ENCODE peak calls at places on chromosomes 4 and X, in nine cellular contexts. One of them, this sample, is unnamed.

GRCh38 chr4:26388671-26389070 is 67.9 kb downstream of the RBPJ start:
- DNase-seq in OCI-LY7: no peak
- DNase-seq in GM06990: no peak
- DNase-seq in GM23338: no peak
- DNase-seq in omental fat pad: no peak
- DNase-seq in astrocyte of the spinal cord: no peak
- DNase-seq in RWPE1: peak
- DNase-seq in A549: no peak
- DNase-seq in mammary epithelial cell: peak
- DNase-seq in this sample: no peak

GRCh38 chr4:25441519-25442117 is 64.6 kb downstream of the ANAPC4 start:
- DNase-seq in astrocyte of the spinal cord: peak
- DNase-seq in A549: peak
- DNase-seq in omental fat pad: no peak
- DNase-seq in GM06990: no peak
- DNase-seq in GM23338: peak
- DNase-seq in OCI-LY7: peak
- DNase-seq in mammary epithelial cell: peak
- DNase-seq in RWPE1: peak
- DNase-seq in this sample: peak

GRCh38 chrX:21747523-21747922 is 10.4 kb downstream of the SMPX start:
- DNase-seq in mammary epithelial cell: no peak
- DNase-seq in RWPE1: no peak
- DNase-seq in omental fat pad: no peak
- DNase-seq in GM23338: peak
- DNase-seq in GM06990: no peak
- DNase-seq in A549: no peak
- DNase-seq in astrocyte of the spinal cord: no peak
- DNase-seq in OCI-LY7: no peak
- DNase-seq in this sample: no peak

GRCh38 chrX:79290596-79290995 is 76.5 kb downstream of the ITM2A start:
- DNase-seq in A549: no peak
- DNase-seq in omental fat pad: no peak
- DNase-seq in RWPE1: no peak
- DNase-seq in OCI-LY7: no peak
- DNase-seq in mammary epithelial cell: no peak
- DNase-seq in astrocyte of the spinal cord: no peak
- DNase-seq in GM06990: no peak
- DNase-seq in GM23338: no peak
- DNase-seq in this sample: no peak

GRCh38 chrX:39953879-39954278 is 143.9 kb downstream of the BCOR start:
- DNase-seq in RWPE1: peak
- DNase-seq in OCI-LY7: no peak
- DNase-seq in A549: peak
- DNase-seq in omental fat pad: no peak
- DNase-seq in astrocyte of the spinal cord: peak
- DNase-seq in GM23338: no peak
- DNase-seq in mammary epithelial cell: peak
- DNase-seq in GM06990: no peak
- DNase-seq in this sample: no peak

GRCh38 chrX:24184018-24184417 is 34.5 kb downstream of the ZFX start:
- DNase-seq in omental fat pad: no peak
- DNase-seq in mammary epithelial cell: no peak
- DNase-seq in GM23338: no peak
- DNase-seq in astrocyte of the spinal cord: no peak
- DNase-seq in A549: no peak
- DNase-seq in OCI-LY7: no peak
- DNase-seq in RWPE1: no peak
- DNase-seq in GM06990: no peak
- DNase-seq in this sample: no peak

GRCh38 chr4:98997176-98997575 is 1.7 kb downstream of the METAP1 start:
- DNase-seq in RWPE1: peak
- DNase-seq in GM23338: no peak
- DNase-seq in OCI-LY7: no peak
- DNase-seq in mammary epithelial cell: peak
- DNase-seq in omental fat pad: no peak
- DNase-seq in GM06990: no peak
- DNase-seq in astrocyte of the spinal cord: no peak
- DNase-seq in A549: no peak
- DNase-seq in this sample: no peak

GRCh38 chr4:98928131-98928504 is 815 bp downstream of the EIF4E start:
- DNase-seq in GM23338: peak
- DNase-seq in RWPE1: peak
- DNase-seq in A549: peak
- DNase-seq in astrocyte of the spinal cord: peak
- DNase-seq in OCI-LY7: peak
- DNase-seq in GM06990: peak
- DNase-seq in omental fat pad: peak
- DNase-seq in mammary epithelial cell: peak
- DNase-seq in this sample: peak

GRCh38 chr4:111492501-111492900 is 652.8 kb upstream of the FAM241A start:
- DNase-seq in omental fat pad: no peak
- DNase-seq in GM06990: no peak
- DNase-seq in RWPE1: no peak
- DNase-seq in mammary epithelial cell: no peak
- DNase-seq in A549: no peak
- DNase-seq in OCI-LY7: no peak
- DNase-seq in GM23338: no peak
- DNase-seq in astrocyte of the spinal cord: no peak
- DNase-seq in this sample: no peak

GRCh38 chr4:8644461-8644891 is 51.9 kb downstream of the CPZ start:
- DNase-seq in astrocyte of the spinal cord: no peak
- DNase-seq in OCI-LY7: no peak
- DNase-seq in RWPE1: no peak
- DNase-seq in A549: no peak
- DNase-seq in GM06990: no peak
- DNase-seq in omental fat pad: no peak
- DNase-seq in mammary epithelial cell: no peak
- DNase-seq in GM23338: no peak
- DNase-seq in this sample: no peak

GRCh38 chr4:173494013-173494970 is 35.7 kb downstream of the HAND2 start:
- DNase-seq in RWPE1: peak
- DNase-seq in astrocyte of the spinal cord: peak
- DNase-seq in mammary epithelial cell: peak
- DNase-seq in A549: peak
- DNase-seq in GM06990: peak
- DNase-seq in omental fat pad: no peak
- DNase-seq in OCI-LY7: peak
- DNase-seq in GM23338: peak
- DNase-seq in this sample: peak

GRCh38 chrX:66004928-66005831 is 34.7 kb downstream of the VSIG4 start:
- DNase-seq in GM06990: no peak
- DNase-seq in astrocyte of the spinal cord: no peak
- DNase-seq in RWPE1: no peak
- DNase-seq in A549: no peak
- DNase-seq in GM23338: no peak
- DNase-seq in omental fat pad: no peak
- DNase-seq in OCI-LY7: peak
- DNase-seq in mammary epithelial cell: no peak
- DNase-seq in this sample: no peak

GRCh38 chr4:159018062-159018629 is 84.7 kb upstream of the RAPGEF2 start:
- DNase-seq in OCI-LY7: peak
- DNase-seq in astrocyte of the spinal cord: no peak
- DNase-seq in RWPE1: no peak
- DNase-seq in A549: no peak
- DNase-seq in GM23338: no peak
- DNase-seq in mammary epithelial cell: no peak
- DNase-seq in GM06990: peak
- DNase-seq in omental fat pad: no peak
- DNase-seq in this sample: peak

GRCh38 chrX:110210417-110211139 is 107.3 kb downstream of the AMMECR1 start:
- DNase-seq in omental fat pad: no peak
- DNase-seq in GM23338: no peak
- DNase-seq in mammary epithelial cell: peak
- DNase-seq in RWPE1: peak
- DNase-seq in astrocyte of the spinal cord: peak
- DNase-seq in GM06990: no peak
- DNase-seq in A549: peak
- DNase-seq in OCI-LY7: no peak
- DNase-seq in this sample: no peak

GRCh38 chrX:132877954-132878536 is 80.4 kb downstream of the HS6ST2 start:
- DNase-seq in GM23338: no peak
- DNase-seq in mammary epithelial cell: no peak
- DNase-seq in astrocyte of the spinal cord: no peak
- DNase-seq in A549: no peak
- DNase-seq in RWPE1: no peak
- DNase-seq in omental fat pad: no peak
- DNase-seq in OCI-LY7: no peak
- DNase-seq in GM06990: no peak
- DNase-seq in this sample: no peak

DNA sequence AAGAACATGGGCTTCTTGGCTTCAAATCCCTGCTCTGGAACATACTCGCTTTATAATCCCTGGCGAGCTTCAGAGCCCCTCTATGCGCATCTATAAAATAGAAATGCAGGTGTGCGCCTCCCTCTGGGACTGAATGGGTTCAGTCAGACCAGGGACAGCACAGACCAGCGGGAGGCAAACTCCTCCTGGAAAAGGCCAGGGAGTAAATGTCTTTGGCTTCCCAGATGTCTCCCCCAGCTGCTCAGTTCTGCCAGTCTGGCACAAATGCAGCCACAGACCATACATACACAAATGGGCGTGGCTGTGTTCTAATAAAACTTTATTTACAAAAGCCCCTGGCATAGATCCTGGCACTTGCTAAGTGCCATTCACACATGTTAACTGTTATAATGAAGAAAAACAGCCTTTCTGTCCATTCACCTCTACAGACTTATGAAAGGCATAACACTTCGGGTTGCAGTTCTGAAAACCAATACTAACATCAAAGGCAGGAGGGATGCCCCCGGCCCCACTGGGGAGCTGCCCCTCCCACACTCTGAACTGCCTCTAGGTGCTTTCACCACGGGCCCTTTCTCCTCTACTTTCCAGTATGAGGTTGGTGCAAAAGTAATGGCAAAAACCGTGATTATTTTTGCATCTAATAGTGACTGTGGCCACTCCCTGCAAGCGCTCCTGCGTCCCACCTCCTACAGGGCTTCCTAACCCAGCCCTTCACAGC is 4.6 kb downstream of the JAKMIP1 start:
- DNase-seq in mammary epithelial cell: no peak
- DNase-seq in GM23338: peak
- DNase-seq in astrocyte of the spinal cord: no peak
- DNase-seq in OCI-LY7: no peak
- DNase-seq in omental fat pad: no peak
- DNase-seq in GM06990: no peak
- DNase-seq in RWPE1: no peak
- DNase-seq in A549: no peak
- DNase-seq in this sample: no peak
- TF ChIP-seq CTCF in mammary epithelial cell: no peak
- TF ChIP-seq CTCF in GM23338: no peak
- TF ChIP-seq CTCF in astrocyte of the spinal cord: no peak
- TF ChIP-seq CTCF in OCI-LY7: no peak
- TF ChIP-seq CTCF in omental fat pad: no peak
- TF ChIP-seq CTCF in GM06990: no peak
- TF ChIP-seq CTCF in RWPE1: no peak
- TF ChIP-seq CTCF in A549: no peak
- TF ChIP-seq CTCF in this sample: no peak

GRCh38 chr4:165137205-165137604 is 24.5 kb upstream of the TMEM192 start:
- DNase-seq in GM23338: no peak
- DNase-seq in A549: no peak
- DNase-seq in RWPE1: no peak
- DNase-seq in GM06990: no peak
- DNase-seq in OCI-LY7: no peak
- DNase-seq in astrocyte of the spinal cord: no peak
- DNase-seq in omental fat pad: no peak
- DNase-seq in mammary epithelial cell: no peak
- DNase-seq in this sample: no peak
- TF ChIP-seq CTCF in GM23338: no peak
- TF ChIP-seq CTCF in A549: no peak
- TF ChIP-seq CTCF in RWPE1: no peak
- TF ChIP-seq CTCF in GM06990: no peak
- TF ChIP-seq CTCF in OCI-LY7: no peak
- TF ChIP-seq CTCF in astrocyte of the spinal cord: no peak
- TF ChIP-seq CTCF in omental fat pad: no peak
- TF ChIP-seq CTCF in mammary epithelial cell: no peak
- TF ChIP-seq CTCF in this sample: no peak

DNA sequence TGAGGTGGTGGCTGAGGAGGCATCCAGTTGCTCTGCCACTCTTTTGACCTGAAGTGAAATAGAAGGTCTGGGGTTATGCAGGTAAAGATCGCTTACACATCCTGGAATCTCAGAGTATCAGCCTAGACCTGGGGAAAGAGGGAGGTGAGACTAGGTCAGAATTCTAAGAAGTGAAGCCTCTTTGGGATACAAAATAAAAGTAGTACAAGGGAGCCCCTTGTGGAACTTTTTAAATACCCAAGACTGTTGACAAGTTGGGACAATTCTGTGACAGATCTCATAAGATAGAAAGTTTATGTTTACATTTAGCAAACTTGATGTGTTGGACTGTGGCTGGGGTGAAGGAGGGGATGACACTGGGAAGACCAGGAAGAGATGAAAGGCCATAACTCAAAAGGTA is 263.2 kb downstream of the SPRY1 start:
- DNase-seq in RWPE1: no peak
- DNase-seq in astrocyte of the spinal cord: peak
- DNase-seq in GM06990: no peak
- DNase-seq in mammary epithelial cell: peak
- DNase-seq in omental fat pad: no peak
- DNase-seq in OCI-LY7: peak
- DNase-seq in A549: no peak
- DNase-seq in GM23338: peak
- DNase-seq in this sample: no peak
- TF ChIP-seq CTCF in RWPE1: peak
- TF ChIP-seq CTCF in astrocyte of the spinal cord: peak
- TF ChIP-seq CTCF in GM06990: peak
- TF ChIP-seq CTCF in mammary epithelial cell: peak
- TF ChIP-seq CTCF in omental fat pad: no peak
- TF ChIP-seq CTCF in OCI-LY7: peak
- TF ChIP-seq CTCF in A549: peak
- TF ChIP-seq CTCF in GM23338: peak
- TF ChIP-seq CTCF in this sample: peak

GRCh38 chrX:56804867-56805266 is 75.8 kb downstream of the NBDY start:
- DNase-seq in GM06990: no peak
- DNase-seq in A549: no peak
- DNase-seq in OCI-LY7: no peak
- DNase-seq in mammary epithelial cell: peak
- DNase-seq in GM23338: no peak
- DNase-seq in omental fat pad: no peak
- DNase-seq in RWPE1: no peak
- DNase-seq in astrocyte of the spinal cord: no peak
- DNase-seq in this sample: no peak

GRCh38 chrX:56802428-56802827 is 73.4 kb downstream of the NBDY start:
- DNase-seq in GM23338: no peak
- DNase-seq in mammary epithelial cell: no peak
- DNase-seq in RWPE1: no peak
- DNase-seq in A549: no peak
- DNase-seq in GM06990: no peak
- DNase-seq in astrocyte of the spinal cord: no peak
- DNase-seq in omental fat pad: no peak
- DNase-seq in OCI-LY7: no peak
- DNase-seq in this sample: peak

GRCh38 chrX:56805399-56805798 is 76.4 kb downstream of the NBDY start:
- DNase-seq in GM23338: no peak
- DNase-seq in OCI-LY7: no peak
- DNase-seq in A549: no peak
- DNase-seq in omental fat pad: no peak
- DNase-seq in astrocyte of the spinal cord: no peak
- DNase-seq in RWPE1: no peak
- DNase-seq in GM06990: no peak
- DNase-seq in mammary epithelial cell: no peak
- DNase-seq in this sample: no peak

GRCh38 chrX:56803849-56804681 is 75.0 kb downstream of the NBDY start:
- DNase-seq in GM06990: no peak
- DNase-seq in mammary epithelial cell: no peak
- DNase-seq in astrocyte of the spinal cord: no peak
- DNase-seq in A549: no peak
- DNase-seq in RWPE1: no peak
- DNase-seq in GM23338: no peak
- DNase-seq in OCI-LY7: no peak
- DNase-seq in omental fat pad: no peak
- DNase-seq in this sample: peak

GRCh38 chrX:56802921-56803848 is 74.1 kb downstream of the NBDY start:
- DNase-seq in RWPE1: no peak
- DNase-seq in OCI-LY7: no peak
- DNase-seq in omental fat pad: no peak
- DNase-seq in A549: no peak
- DNase-seq in GM23338: peak
- DNase-seq in GM06990: peak
- DNase-seq in mammary epithelial cell: peak
- DNase-seq in astrocyte of the spinal cord: peak
- DNase-seq in this sample: peak
- TF ChIP-seq CTCF in RWPE1: peak
- TF ChIP-seq CTCF in OCI-LY7: no peak
- TF ChIP-seq CTCF in omental fat pad: no peak
- TF ChIP-seq CTCF in A549: no peak
- TF ChIP-seq CTCF in GM23338: peak
- TF ChIP-seq CTCF in GM06990: peak
- TF ChIP-seq CTCF in mammary epithelial cell: peak
- TF ChIP-seq CTCF in astrocyte of the spinal cord: peak
- TF ChIP-seq CTCF in this sample: peak